ENCODE peak calls at places on chromosome 17, in four cellular contexts. V is NCI-H2171 treated with DMSO at 0.1 percent for 48 hours, Y is cardiac muscle cell, Z is neural crest cell. T is an unnamed sample.

GRCh38 chr17:70365098-70365583 is 195.8 kb downstream of the KCNJ2 start:
- DNase-seq in Y (no peak), Z (no peak), V (no peak), T (no peak)

GRCh38 chr17:49694847-49695697 is 12.7 kb downstream of the SLC35B1 start:
- DNase-seq in Z (peak), V (peak), Y (peak), T (peak)

GRCh38 chr17:45408611-45409421 is 23.9 kb downstream of the ARHGAP27 start:
- DNase-seq in Z (no peak), V (peak), Y (peak), T (no peak)

GRCh38 chr17:82826956-82827355 is 12.9 kb downstream of the ZNF750 start:
- DNase-seq in Z (no peak), Y (peak), V (no peak), T (no peak)

GRCh38 chr17:82795615-82796014 is 43.8 kb downstream of the TBCD start:
- DNase-seq in Z (no peak), Y (no peak), V (no peak), T (no peak)

GRCh38 chr17:57108656-57109392 is 23.8 kb downstream of the AKAP1 start:
- DNase-seq in Y (no peak), Z (no peak), V (no peak), T (no peak)

GRCh38 chr17:58991718-58992331 is 114.9 kb downstream of the TRIM37 start:
- DNase-seq in Z (no peak), V (no peak), Y (no peak), T (no peak)

GRCh38 chr17:48002208-48002919 is 31.5 kb downstream of the CDK5RAP3 start:
- DNase-seq in V (peak), Z (no peak), Y (no peak), T (no peak)

GRCh38 chr17:794876-795275 is 12.7 kb downstream of the MRM3 start:
- DNase-seq in Z (peak), Y (peak), V (peak), T (peak)

GRCh38 chr17:78822552-78822951 is 18.1 kb downstream of the USP36 start:
- DNase-seq in Z (no peak), Y (no peak), V (no peak), T (no peak)

GRCh38 chr17:28125530-28126382 is 83.3 kb downstream of the NLK start:
- DNase-seq in Y (no peak), Z (no peak), V (no peak), T (no peak)

GRCh38 chr17:74198694-74199093 is 4.8 kb upstream of the RPL38 start:
- DNase-seq in Z (no peak), Y (no peak), V (no peak), T (no peak)

GRCh38 chr17:66667491-66668030 is 167.4 kb upstream of the CACNG5 start:
- DNase-seq in V (no peak), Y (no peak), Z (no peak), T (no peak)

GRCh38 chr17:64326420-64327054 is 63.5 kb upstream of the TEX2 start:
- DNase-seq in V (no peak), Y (no peak), Z (no peak), T (no peak)

GRCh38 chr17:7745748-7746470 is 28.4 kb downstream of the DNAH2 start:
- DNase-seq in V (no peak), Z (peak), Y (no peak), T (no peak)

GRCh38 chr17:41446806-41447205 is 6.0 kb upstream of the KRT38 start:
- DNase-seq in Y (no peak), Z (no peak), V (no peak), T (no peak)

GRCh38 chr17:47806026-47806912 is 15.3 kb downstream of the OSBPL7 start:
- DNase-seq in Y (no peak), V (no peak), Z (no peak), T (no peak)

GRCh38 chr17:22268912-22269220 is 576.5 kb downstream of the KCNJ18 start:
- DNase-seq in Y (no peak), V (no peak), Z (no peak), T (no peak)

GRCh38 chr17:44501866-44502265 is 1.3 kb downstream of the GPATCH8 start:
- DNase-seq in Y (peak), Z (no peak), V (no peak), T (no peak)

GRCh38 chr17:5864910-5865657 is 205.1 kb upstream of the WSCD1 start:
- DNase-seq in V (no peak), Y (peak), Z (no peak), T (no peak)

GRCh38 chr17:73357318-73357717 is 45.5 kb upstream of the CDC42EP4 start:
- DNase-seq in Z (no peak), Y (no peak), V (no peak), T (no peak)

GRCh38 chr17:77235370-77236080 is 94.8 kb downstream of the SEC14L1 start:
- DNase-seq in V (no peak), Z (no peak), Y (no peak), T (no peak)

GRCh38 chr17:40329981-40330794 is 21.2 kb downstream of the RARA start:
- DNase-seq in Z (no peak), Y (no peak), V (peak), T (no peak)

GRCh38 chr17:37098910-37099664 is 150.3 kb downstream of the AATF start:
- DNase-seq in Y (peak), V (no peak), Z (no peak), T (no peak)

GRCh38 chr17:34139996-34140395 is 115.1 kb upstream of the CCL2 start:
- DNase-seq in Z (no peak), Y (no peak), V (peak), T (no peak)

GRCh38 chr17:77087650-77088454 is 52.9 kb upstream of the SEC14L1 start:
- DNase-seq in Z (no peak), V (no peak), Y (no peak), T (no peak)

GRCh38 chr17:1975573-1975972 is 49.6 kb downstream of the RTN4RL1 start:
- DNase-seq in Y (no peak), Z (no peak), V (no peak), T (no peak)

GRCh38 chr17:55442462-55442861 is 20.8 kb upstream of the MMD start:
- DNase-seq in Y (no peak), Z (no peak), V (no peak), T (no peak)

GRCh38 chr17:41906465-41907184 is 12.1 kb downstream of the ACLY start:
- DNase-seq in V (no peak), Y (no peak), Z (no peak), T (no peak)

GRCh38 chr17:71966459-71967313 is 154.1 kb upstream of the SOX9 start:
- DNase-seq in Y (no peak), V (no peak), Z (no peak), T (no peak)

GRCh38 chr17:37220609-37220953 is 155.2 kb upstream of the C17orf78 start:
- DNase-seq in V (peak), Z (no peak), Y (peak), T (no peak)

GRCh38 chr17:28643979-28644781 is 778 bp downstream of the BLTP2 start:
- DNase-seq in Z (peak), Y (peak), V (peak), T (peak)

T was measured in memory B cell.